ENCODE peak calls at places on chromosomes 6 and 20, in five cellular contexts. K, M, V, I and P are unnamed samples.

GRCh38 chr6:119129148-119129967 is 50.9 kb upstream of the FAM184A start:
- DNase-seq in K (no peak), M (peak), V (no peak), I (no peak), P (peak)

GRCh38 chr20:33441142-33441955 is 2.2 kb downstream of the SNTA1 start:
- DNase-seq in K (no peak), M (no peak), V (no peak), I (no peak), P (no peak)

GRCh38 chr20:42432485-42432884 is 757.2 kb downstream of the PTPRT start:
- DNase-seq in K (no peak), M (no peak), V (no peak), I (no peak), P (no peak)

GRCh38 chr6:112179631-112180030 is 74.7 kb downstream of the LAMA4 start:
- DNase-seq in K (no peak), M (no peak), V (no peak), I (no peak), P (no peak)

GRCh38 chr6:30005482-30005881 is 55.6 kb upstream of the POLR1H start:
- DNase-seq in K (no peak), M (no peak), V (no peak), I (no peak), P (no peak)

GRCh38 chr20:49938173-49939163 is 2.3 kb downstream of the RNF114 start:
- DNase-seq in K (no peak), M (peak), V (peak), I (no peak), P (no peak)

GRCh38 chr20:18056174-18057105 is 1.3 kb downstream of the OVOL2 start:
- DNase-seq in K (no peak), M (no peak), V (no peak), I (no peak), P (no peak)

GRCh38 chr6:112029045-112029822 is 24.7 kb upstream of the CCN6 start:
- DNase-seq in K (no peak), M (peak), V (no peak), I (no peak), P (no peak)

GRCh38 chr20:58523916-58524315 is 8.7 kb upstream of the APCDD1L start:
- DNase-seq in K (no peak), M (peak), V (no peak), I (no peak), P (no peak)

GRCh38 chr6:14240411-14241166 is 123.0 kb downstream of the CD83 start:
- DNase-seq in K (no peak), M (no peak), V (no peak), I (no peak), P (no peak)

DNA sequence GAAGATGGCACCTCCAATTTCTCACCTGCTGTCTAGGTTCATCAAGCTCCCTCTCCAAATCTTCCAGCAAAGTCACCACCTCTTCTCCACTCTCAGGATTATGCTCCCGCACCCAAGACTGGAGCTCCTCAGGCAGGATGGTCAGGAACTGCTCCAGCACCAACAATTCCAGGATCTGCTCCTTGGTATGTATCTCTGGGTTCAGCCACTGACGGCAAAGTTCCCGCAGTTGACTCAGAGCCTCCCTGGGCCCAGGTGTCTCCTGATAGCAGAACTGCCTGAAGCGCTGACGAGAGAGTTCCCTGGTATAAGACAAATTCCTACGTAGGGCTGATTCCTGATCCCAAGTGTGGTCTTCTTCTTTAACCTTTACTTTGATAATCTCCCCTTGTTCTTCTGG is 60.6 kb downstream of the GPX5 start:
- DNase-seq in K (no peak), M (no peak), V (no peak), I (no peak), P (no peak)
- H3K4me3 ChIP-seq in K (no peak), M (no peak), V (peak), I (peak), P (peak)

DNA sequence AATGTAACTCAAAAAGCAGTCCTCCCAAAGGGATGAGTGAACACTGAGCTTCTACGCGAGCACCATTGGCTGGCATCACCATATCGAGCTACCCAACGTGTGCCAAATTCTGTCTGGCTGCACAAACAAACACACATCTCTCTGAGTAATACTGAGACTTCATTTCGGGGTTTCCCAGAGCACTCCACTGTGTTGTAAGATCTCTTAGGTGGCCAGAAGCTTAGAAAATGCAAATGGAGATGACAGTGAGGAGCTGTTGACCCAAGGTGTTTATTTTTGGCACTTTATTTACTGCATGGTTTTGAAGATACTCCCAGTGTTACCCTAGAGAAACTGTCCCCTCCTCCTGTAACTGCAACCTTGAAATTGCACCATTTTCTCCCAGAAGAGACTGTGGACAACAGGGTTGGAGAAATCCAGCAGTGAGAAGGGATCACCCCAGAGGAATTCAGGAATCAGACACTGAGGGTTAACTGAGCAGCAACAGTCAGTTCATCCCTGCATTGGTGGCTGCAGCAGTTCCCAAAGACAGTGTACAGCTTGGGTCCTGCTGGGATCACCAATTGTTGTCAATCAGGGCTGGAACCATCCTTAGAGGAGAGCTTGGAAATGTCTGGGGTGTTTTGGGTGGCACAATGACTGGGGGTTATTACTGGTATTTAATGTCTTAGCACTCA is 1.0 kb upstream of the RIPOR2 start:
- DNase-seq in K (no peak), M (no peak), V (no peak), I (no peak), P (no peak)
- H3K4me3 ChIP-seq in K (no peak), M (no peak), V (no peak), I (no peak), P (no peak)

GRCh38 chr6:34143884-34144580 is 1.9 kb downstream of the GRM4 start:
- DNase-seq in K (no peak), M (peak), V (peak), I (no peak), P (no peak)
- H3K4me3 ChIP-seq in K (no peak), M (no peak), V (peak), I (peak), P (peak)

GRCh38 chr20:44807684-44808056 is 2.7 kb downstream of the RIMS4 start:
- DNase-seq in K (no peak), M (no peak), V (no peak), I (no peak), P (no peak)

GRCh38 chr20:44810061-44810390 is 320 bp downstream of the RIMS4 start:
- DNase-seq in K (no peak), M (no peak), V (no peak), I (no peak), P (no peak)

GRCh38 chr20:44809380-44810060 is 826 bp downstream of the RIMS4 start:
- DNase-seq in K (peak), M (no peak), V (no peak), I (no peak), P (no peak)

GRCh38 chr20:44811150-44811685 is 872 bp upstream of the RIMS4 start:
- DNase-seq in K (peak), M (no peak), V (no peak), I (no peak), P (no peak)

DNA sequence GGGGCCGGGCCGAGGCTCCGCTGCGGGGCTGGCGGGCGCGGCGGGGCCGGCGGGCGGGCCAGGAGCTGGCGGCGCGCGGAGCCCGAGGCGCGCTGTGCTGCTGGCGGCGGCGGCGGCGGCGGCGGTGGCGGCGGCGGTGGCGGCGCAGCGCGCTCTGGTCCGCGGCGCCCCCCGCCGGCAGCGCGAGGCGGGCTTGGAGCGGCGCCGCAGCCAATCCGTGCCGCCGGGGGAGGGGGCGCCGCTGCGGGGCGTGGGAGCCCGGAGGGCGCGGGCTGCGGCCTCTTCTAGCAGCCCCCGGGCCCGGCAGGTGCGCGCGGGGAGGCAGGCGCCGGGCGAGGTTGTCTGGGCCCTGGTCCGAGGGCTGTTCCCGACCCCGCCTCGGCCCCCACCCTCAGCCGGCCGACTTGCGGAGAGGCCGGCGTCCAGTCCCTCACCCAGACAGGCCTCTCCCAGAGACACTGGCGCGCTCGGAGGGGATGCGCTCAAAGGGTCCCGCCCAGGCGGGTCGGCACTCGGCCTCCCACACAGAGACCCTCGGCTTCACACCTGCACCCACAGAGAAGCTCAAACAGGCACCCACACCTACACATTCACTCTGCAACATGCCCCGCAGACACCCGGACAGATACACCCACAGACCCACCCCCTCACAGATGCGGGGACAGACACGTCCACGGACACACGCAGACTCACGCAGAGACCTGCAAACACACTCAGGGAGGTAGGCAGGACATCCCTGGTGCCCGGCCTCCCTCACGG is at the start of gene RIMS4:
- DNase-seq in K (peak), M (no peak), V (no peak), I (no peak), P (no peak)
- H3K4me3 ChIP-seq in K (peak), M (no peak), V (no peak), I (no peak), P (peak)

DNA sequence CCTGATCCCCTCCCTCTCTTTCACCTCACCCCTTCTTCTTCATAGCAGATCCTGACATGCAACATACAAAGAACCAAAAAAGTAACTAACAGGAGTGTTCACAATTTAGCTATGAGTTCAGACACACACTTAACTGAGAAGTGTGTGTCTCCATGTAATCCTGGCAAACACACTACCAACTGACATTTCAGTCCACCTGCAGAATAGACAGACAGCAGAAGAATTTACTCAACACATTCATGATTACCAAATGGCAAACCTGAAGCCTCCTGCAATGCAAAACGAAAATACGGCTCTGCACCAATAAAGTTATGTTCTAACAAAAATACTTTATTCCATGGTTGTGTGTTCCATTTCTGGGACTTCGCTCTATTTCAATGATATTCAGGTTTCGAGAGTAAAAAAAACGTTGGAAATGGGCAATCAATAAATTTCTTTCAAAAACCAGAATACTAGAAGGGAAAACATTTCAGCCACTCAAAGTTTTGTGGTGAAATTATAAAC is 2.6 kb downstream of the BACH2 start:
- DNase-seq in K (no peak), M (no peak), V (no peak), I (no peak), P (no peak)
- H3K4me3 ChIP-seq in K (no peak), M (no peak), V (peak), I (no peak), P (no peak)

GRCh38 chr20:46299078-46299477 is 9.2 kb downstream of the CDH22 start:
- DNase-seq in K (no peak), M (no peak), V (no peak), I (no peak), P (no peak)
- H3K4me3 ChIP-seq in K (no peak), M (no peak), V (no peak), I (no peak), P (no peak)

DNA sequence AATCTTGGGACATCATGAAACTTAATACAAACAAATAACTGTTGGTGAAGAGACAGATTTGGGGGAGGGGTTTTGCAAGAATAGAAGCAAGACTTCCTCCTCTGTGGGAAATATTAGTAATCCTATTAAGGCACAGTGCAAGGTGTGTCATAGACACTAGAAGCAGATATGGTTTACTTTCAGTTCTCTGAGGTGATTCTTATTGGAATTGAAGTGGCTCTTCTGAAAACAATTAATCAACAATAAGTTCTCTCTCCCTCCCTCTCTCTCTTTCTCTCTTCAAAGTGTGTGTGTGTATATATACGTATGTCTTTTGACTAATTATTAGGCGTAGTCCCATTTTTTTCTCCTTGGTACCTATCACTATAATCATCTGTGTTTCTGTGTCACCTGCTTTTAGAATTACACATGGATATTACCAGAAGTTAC is 99.8 kb downstream of the HIVEP2 start:
- DNase-seq in K (no peak), M (peak), V (no peak), I (no peak), P (no peak)
- H3K4me3 ChIP-seq in K (no peak), M (no peak), V (peak), I (no peak), P (no peak)

GRCh38 chr20:44087051-44087856 is 99.7 kb downstream of the JPH2 start:
- DNase-seq in K (no peak), M (no peak), V (no peak), I (no peak), P (no peak)

GRCh38 chr20:44089987-44090674 is 96.9 kb downstream of the JPH2 start:
- DNase-seq in K (no peak), M (peak), V (no peak), I (no peak), P (no peak)

GRCh38 chr20:44084891-44085290 is 102.1 kb downstream of the JPH2 start:
- DNase-seq in K (no peak), M (no peak), V (no peak), I (no peak), P (no peak)

GRCh38 chr20:44085616-44086434 is 101.2 kb downstream of the JPH2 start:
- DNase-seq in K (no peak), M (no peak), V (no peak), I (no peak), P (no peak)

DNA sequence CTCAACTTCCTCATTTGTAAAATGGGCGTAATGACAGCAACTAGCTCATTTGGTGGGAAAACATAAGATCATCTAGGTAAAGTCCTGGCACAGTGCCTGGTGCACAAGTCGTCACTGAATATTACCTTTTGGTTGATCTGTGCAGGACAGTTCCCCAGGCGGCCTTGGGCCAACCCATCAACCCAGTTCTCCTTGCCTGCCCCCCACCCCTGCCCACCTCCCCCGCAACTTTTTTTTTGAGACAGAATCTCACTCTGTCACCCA is 99.2 kb downstream of the JPH2 start:
- DNase-seq in K (no peak), M (no peak), V (no peak), I (no peak), P (no peak)
- H3K4me3 ChIP-seq in K (no peak), M (no peak), V (no peak), I (no peak), P (no peak)

GRCh38 chr6:141618180-141618581 is 514.5 kb upstream of the GJE1 start:
- DNase-seq in K (no peak), M (no peak), V (no peak), I (no peak), P (no peak)
- H3K4me3 ChIP-seq in K (no peak), M (no peak), V (no peak), I (no peak), P (no peak)